ENCODE peak calls at places on chromosomes 12 and 14, in ten cellular contexts. H is astrocyte; V is spleen; P is psoas muscle; T is endothelial cell of umbilical vein; C is stomach; U is suprapubic skin; E is CD8-positive, alpha-beta T cell; A is GM06990; R is BJ. I is an unnamed sample.

GRCh38 chr12:122749569-122750332 is 2.9 kb upstream of the DENR start:
- DNase-seq in V (no peak), E (no peak), T (no peak), U (no peak), C (no peak), P (no peak), A (no peak), R (no peak), H (no peak), I (peak)

GRCh38 chr12:132314035-132314434 is 15.4 kb downstream of the GALNT9 start:
- DNase-seq in P (no peak), H (no peak), C (no peak), V (no peak), T (no peak), A (no peak), E (no peak), R (no peak), U (no peak), I (no peak)

GRCh38 chr14:35438910-35439713 is 34.6 kb upstream of the NFKBIA start:
- DNase-seq in T (no peak), P (no peak), R (no peak), A (no peak), U (no peak), C (no peak), E (no peak), V (no peak), H (no peak), I (no peak)

GRCh38 chr14:59919582-59920377 is at the start of gene LRRC9:
- DNase-seq in C (no peak), A (no peak), U (no peak), V (peak), P (peak), E (peak), H (peak), T (no peak), R (no peak), I (no peak)

GRCh38 chr12:30026621-30027234 is 243.0 kb upstream of the TMTC1 start:
- DNase-seq in E (no peak), T (peak), U (no peak), R (peak), C (no peak), P (no peak), H (peak), V (no peak), A (no peak), I (no peak)

GRCh38 chr12:54210400-54210790 is 21.6 kb upstream of the SMUG1 start:
- DNase-seq in P (no peak), A (no peak), E (no peak), C (no peak), T (no peak), R (no peak), U (no peak), V (no peak), H (no peak), I (no peak)

GRCh38 chr12:63792333-63792732 is 12.6 kb downstream of the RXYLT1 start:
- DNase-seq in R (no peak), P (no peak), U (no peak), A (no peak), C (no peak), V (no peak), H (no peak), T (no peak), E (no peak), I (no peak)

GRCh38 chr12:19220205-19220604 is 90.7 kb downstream of the PLEKHA5 start:
- DNase-seq in E (no peak), H (peak), V (no peak), T (no peak), A (no peak), P (no peak), U (no peak), C (no peak), R (no peak), I (no peak)

GRCh38 chr12:53626702-53627169 is 554 bp upstream of the ATF7 start:
- DNase-seq in C (no peak), H (no peak), U (no peak), P (no peak), T (no peak), V (no peak), E (no peak), A (no peak), R (no peak), I (no peak)

GRCh38 chr12:115979851-115980250 is 297.6 kb downstream of the MED13L start:
- DNase-seq in E (no peak), P (no peak), U (no peak), C (no peak), H (no peak), T (no peak), A (no peak), R (no peak), V (no peak), I (no peak)

GRCh38 chr12:106275458-106275857 is 27.1 kb upstream of the TCP11L2 start:
- DNase-seq in P (no peak), C (no peak), U (no peak), A (no peak), V (no peak), E (no peak), T (no peak), H (no peak), R (no peak), I (no peak)

GRCh38 chr12:131799828-131800593 is 28.2 kb upstream of the MMP17 start:
- DNase-seq in H (no peak), E (no peak), P (no peak), R (no peak), A (no peak), C (no peak), V (no peak), T (no peak), U (no peak), I (no peak)

GRCh38 chr12:43285248-43285647 is 266.8 kb downstream of the ADAMTS20 start:
- DNase-seq in T (peak), V (no peak), U (no peak), R (peak), E (no peak), C (no peak), P (no peak), A (peak), H (peak), I (no peak)

GRCh38 chr14:96309128-96309906 is 53.3 kb downstream of the BDKRB1 start:
- DNase-seq in H (no peak), A (no peak), T (no peak), E (no peak), R (no peak), C (no peak), U (no peak), V (no peak), P (no peak), I (peak)

GRCh38 chr12:28497889-28498411 is 307.7 kb downstream of the CCDC91 start:
- DNase-seq in T (peak), V (no peak), C (no peak), E (no peak), H (peak), P (no peak), U (no peak), R (no peak), A (peak), I (no peak)

DNA sequence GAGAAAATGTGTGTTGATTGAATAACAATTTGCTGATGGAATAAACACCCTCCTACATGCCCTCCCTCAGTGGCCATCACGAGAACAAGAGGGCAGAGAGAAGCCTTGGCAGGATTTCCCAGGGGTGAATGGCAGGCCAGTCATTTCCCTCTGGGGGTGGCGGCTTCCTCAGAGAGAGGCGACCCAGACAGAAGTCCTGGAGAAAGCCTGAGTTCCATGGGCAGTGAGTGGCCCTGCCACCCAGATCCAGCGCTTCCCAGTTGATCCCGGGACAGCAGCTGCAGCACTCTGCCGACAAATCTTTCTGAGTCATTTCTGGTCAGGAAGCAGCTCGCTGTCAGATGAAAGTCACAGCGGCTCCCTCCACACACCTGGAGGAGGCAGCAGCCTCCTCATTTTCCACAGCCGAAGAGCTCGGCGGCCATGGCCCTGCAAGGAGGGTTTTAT is 123.0 kb downstream of the SCARB1 start:
- DNase-seq in C (peak), H (peak), T (peak), V (no peak), E (no peak), A (no peak), R (no peak), U (no peak), P (peak), I (no peak)
- TF ChIP-seq CTCF in C (no peak), H (no peak), T (peak), V (no peak), E (no peak), A (peak), R (no peak), U (no peak), P (peak), I (no peak)

GRCh38 chr12:109951751-109952150 is 44.4 kb downstream of the GIT2 start:
- DNase-seq in R (no peak), T (no peak), H (peak), V (no peak), U (no peak), C (no peak), P (peak), A (no peak), E (no peak), I (no peak)
- H3K4me3 ChIP-seq in R (no peak), T (no peak), H (peak), V (no peak), U (no peak), C (no peak), P (no peak), A (no peak), E (no peak), I (no peak)

GRCh38 chr12:6949063-6949594 is 2.0 kb upstream of the PTPN6 start:
- DNase-seq in T (no peak), P (peak), H (no peak), A (no peak), C (no peak), E (no peak), U (no peak), V (peak), R (no peak), I (no peak)

GRCh38 chr12:6952121-6952859 is 1.1 kb downstream of the PTPN6 start:
- DNase-seq in P (no peak), V (peak), U (no peak), T (no peak), A (no peak), H (no peak), C (no peak), E (no peak), R (no peak), I (no peak)

GRCh38 chr12:6951551-6952120 is 480 bp downstream of the PTPN6 start:
- DNase-seq in E (no peak), U (no peak), V (no peak), T (no peak), A (no peak), P (no peak), H (no peak), R (no peak), C (no peak), I (no peak)

GRCh38 chr12:6950944-6951540 is at the start of gene PTPN6:
- DNase-seq in C (peak), P (no peak), U (no peak), E (no peak), V (peak), T (no peak), H (no peak), R (no peak), A (peak), I (no peak)

DNA sequence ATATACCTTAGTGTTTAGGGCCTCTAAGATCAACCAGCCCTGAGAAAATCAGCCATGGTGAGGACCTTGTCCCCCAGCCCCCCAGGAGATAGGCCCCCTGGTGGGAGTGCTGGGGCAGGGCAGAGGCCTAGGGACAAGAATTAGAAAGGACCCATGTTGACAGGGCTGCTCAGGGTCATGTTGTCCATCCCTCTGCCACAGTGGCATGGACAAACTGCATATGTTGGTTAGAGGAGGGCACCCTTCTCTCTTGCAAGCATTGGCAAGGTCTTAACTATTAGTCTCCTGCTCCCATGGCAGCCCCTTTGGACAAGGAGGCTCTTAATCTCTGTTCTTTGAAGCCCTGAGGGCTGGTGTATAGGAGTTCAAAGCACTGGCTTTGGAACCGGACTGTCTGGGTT is 755 bp upstream of the PTPN6 start:
- DNase-seq in V (peak), T (no peak), C (no peak), A (no peak), H (no peak), U (no peak), P (peak), E (no peak), R (no peak), I (no peak)
- TF ChIP-seq CTCF in V (peak), T (peak), C (no peak), A (peak), H (peak), U (no peak), P (no peak), E (peak), R (peak), I (peak)

GRCh38 chr14:67485501-67486095 is 2.9 kb downstream of the TMEM229B start:
- DNase-seq in C (no peak), A (no peak), V (no peak), E (no peak), P (no peak), R (no peak), H (no peak), U (no peak), T (peak), I (no peak)

GRCh38 chr14:67487332-67487731 is 1.2 kb downstream of the TMEM229B start:
- DNase-seq in A (no peak), T (no peak), U (no peak), P (no peak), H (no peak), C (no peak), R (no peak), E (no peak), V (no peak), I (no peak)

GRCh38 chr14:67486890-67487289 is 1.6 kb downstream of the TMEM229B start:
- DNase-seq in A (no peak), U (no peak), E (no peak), C (no peak), V (no peak), H (no peak), P (no peak), T (no peak), R (no peak), I (no peak)

GRCh38 chr14:67490201-67490600 is 1.7 kb upstream of the TMEM229B start:
- DNase-seq in V (no peak), P (no peak), H (no peak), T (no peak), E (no peak), A (no peak), U (no peak), R (no peak), C (no peak), I (no peak)

DNA sequence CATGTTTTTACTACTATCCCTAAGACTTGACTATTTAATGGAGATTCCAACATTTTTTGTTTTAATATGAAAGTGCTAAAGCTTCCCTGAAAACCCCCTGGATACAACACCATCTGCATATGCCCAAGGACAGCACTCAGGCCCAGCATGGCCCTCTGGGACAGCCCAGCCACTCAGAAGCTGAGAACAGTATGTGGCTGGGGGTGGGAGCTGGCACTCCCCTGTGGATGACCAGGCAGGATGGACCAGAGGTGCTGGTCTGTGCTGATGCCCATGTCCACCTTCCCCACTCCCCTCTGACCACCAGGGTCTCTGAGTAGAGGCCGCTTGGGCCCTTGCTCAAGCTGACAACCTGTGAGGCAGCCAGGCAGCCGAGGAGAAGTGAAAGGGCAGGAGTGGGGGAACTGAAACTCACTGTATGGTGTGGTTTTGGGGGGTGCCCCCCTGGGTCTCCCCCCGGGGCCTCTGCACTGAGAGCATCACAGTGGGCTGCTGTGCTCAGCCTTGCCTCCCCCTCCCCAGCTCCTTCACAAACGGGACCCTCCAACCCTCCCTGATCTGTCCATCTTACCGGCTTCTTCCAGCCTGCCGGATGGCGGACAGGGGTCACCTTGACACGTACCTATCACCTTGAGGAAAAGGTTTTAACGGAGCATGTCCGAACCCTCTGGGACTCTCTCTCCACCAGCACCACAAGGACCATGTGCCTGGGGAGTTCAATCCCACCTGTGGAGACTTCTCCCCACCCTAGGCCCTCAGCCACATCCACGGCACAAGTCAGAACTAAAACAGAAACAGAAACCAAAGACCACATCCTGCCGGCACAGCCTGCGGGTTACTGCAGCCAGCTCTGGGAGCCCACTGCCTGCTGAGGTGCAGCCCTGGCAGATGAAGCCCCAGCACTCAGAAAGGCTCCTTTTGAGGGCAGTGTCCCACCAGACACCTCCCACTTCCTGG is at the start of gene TMEM229B:
- DNase-seq in C (peak), R (no peak), E (peak), H (no peak), A (peak), T (no peak), V (peak), P (peak), U (no peak), I (no peak)
- H3K4me3 ChIP-seq in C (peak), R (no peak), E (peak), H (no peak), A (peak), T (no peak), V (peak), P (peak), U (peak), I (no peak)

GRCh38 chr12:92735131-92735721 is 32.4 kb downstream of the PLEKHG7 start:
- DNase-seq in R (peak), T (peak), C (no peak), U (no peak), H (peak), P (no peak), E (no peak), A (no peak), V (no peak), I (peak)
- TF ChIP-seq CTCF in R (peak), T (no peak), C (no peak), U (no peak), H (no peak), P (no peak), E (no peak), A (no peak), V (no peak), I (peak)

DNA sequence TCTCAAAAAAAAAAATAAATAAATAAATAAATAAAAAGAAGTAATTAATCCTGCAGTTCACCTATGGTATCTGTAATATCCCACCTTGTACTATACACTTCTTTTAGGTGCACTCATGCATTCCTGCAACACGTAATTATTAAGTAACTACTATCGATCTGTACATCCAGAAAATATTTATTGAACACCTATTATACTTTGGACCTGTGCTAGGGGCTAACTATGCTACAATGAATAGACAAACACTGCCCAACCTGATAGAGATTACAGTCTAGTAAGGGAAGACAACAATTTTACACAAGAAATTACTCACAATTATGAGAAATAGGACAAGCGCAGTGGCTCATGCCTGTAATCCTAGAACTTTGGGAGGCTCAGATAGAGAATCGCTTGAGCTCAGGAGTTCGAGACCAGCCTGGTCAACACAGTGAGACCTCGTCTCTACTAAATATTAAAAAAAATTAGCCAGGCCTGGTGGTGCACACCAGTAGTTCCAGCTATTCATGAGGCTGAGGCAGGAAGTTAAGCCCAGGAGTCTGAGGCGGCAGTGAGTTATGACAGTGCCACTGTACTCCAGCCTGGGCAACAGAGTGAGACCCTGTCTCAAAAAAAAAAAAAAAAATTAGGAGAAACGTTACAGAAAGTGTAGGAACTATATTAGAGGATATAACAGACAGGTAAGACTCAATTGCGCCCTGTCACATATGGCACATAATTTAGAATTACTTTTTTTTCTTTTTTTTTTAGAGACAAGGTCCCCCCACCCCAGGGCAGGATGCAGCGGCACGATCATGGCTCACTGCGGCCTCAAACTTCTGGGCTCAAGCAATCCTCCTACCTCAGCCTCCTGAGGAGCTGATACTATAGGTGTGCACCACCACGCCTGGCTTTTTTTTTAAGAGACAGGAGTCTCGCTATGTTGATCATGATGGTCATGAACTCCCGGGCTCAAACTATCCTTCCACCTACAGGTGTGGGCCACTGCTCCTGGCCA is 1.2 kb downstream of the NRDE2 start:
- DNase-seq in P (no peak), C (no peak), R (no peak), E (no peak), A (no peak), U (no peak), T (no peak), H (no peak), V (no peak), I (no peak)
- H3K4me3 ChIP-seq in P (peak), C (peak), R (peak), E (peak), A (peak), U (peak), T (peak), H (peak), V (peak), I (peak)

DNA sequence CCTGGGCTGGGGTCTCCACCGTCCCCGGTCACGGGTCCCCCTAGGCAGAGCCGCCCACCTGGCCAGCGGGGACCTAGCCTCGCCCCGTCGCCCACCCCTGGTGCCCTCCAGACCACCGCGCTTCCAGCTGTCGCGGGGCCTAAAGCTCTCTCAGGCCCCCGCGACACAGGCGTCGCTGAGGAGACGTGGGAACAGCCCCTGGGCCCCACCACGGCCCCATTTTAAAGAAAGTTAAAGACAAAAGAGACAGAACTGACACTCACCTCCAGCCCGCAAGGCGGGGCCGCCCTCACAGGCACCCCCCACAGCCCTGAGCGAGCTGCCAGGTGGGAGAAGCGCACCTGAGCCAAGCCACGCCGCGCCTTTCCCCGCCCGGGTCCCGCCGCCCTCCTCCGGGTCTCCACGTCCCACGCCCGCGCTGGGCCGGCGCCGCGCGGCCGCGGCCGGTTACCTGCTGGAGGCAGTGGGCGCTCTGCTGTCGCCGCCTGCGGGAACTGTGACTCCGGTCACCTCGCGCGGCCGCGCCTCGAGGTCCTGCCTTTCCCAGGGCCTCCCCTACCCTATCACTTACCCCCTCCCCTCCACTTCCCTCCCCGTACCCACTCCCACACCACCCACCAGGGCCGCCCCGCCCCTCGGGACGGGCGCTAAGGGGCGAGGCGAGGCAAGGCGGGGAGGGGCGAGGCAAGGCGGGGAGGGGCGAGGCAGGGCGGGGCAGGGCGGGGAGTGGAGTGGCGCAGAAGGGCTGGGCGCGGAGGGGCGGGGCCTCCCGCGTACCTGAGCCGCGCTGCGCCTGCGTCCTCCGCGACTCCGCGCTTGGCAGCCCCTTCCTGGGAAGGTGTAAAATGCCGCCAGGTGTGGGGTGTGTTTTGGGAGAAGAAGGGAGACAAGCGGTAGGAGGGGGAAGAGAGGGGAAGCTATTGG is 31.2 kb downstream of the TC2N start:
- DNase-seq in T (no peak), C (peak), R (no peak), U (peak), P (peak), H (no peak), V (peak), E (peak), A (peak), I (peak)
- TF ChIP-seq CTCF in T (no peak), C (no peak), R (no peak), U (no peak), P (no peak), H (no peak), V (no peak), E (no peak), A (peak), I (peak)

I was measured in LNCaP clone FGC.